ENCODE peak calls at places on chromosome 10, in six cellular contexts. R is pancreas; B is ascending aorta; E is astrocyte; Y is psoas muscle; A is effector memory CD4-positive, alpha-beta T cell. Z is an unnamed sample.

GRCh38 chr10:86931872-86932271 is 25.5 kb downstream of the MMRN2 start:
- DNase-seq in R (no peak), B (no peak), E (no peak), Y (no peak), A (no peak), Z (no peak)

GRCh38 chr10:119136084-119136483 is 29.4 kb downstream of the SFXN4 start:
- DNase-seq in R (peak; percentile 13), B (no peak), E (no peak), Y (no peak), A (no peak), Z (no peak)

GRCh38 chr10:31418481-31418880 is 99.5 kb downstream of the ZEB1 start:
- DNase-seq in R (no peak), B (no peak), E (no peak), Y (no peak), A (no peak), Z (no peak)

GRCh38 chr10:73744690-73744994 is 470 bp downstream of the SEC24C start:
- DNase-seq in R (no peak), B (peak; percentile 78), E (peak; percentile 44), Y (peak; percentile 74), A (no peak), Z (peak; percentile 61)

GRCh38 chr10:12978885-12979284 is 22.6 kb downstream of the CCDC3 start:
- DNase-seq in R (no peak), B (no peak), E (no peak), Y (no peak), A (no peak), Z (no peak)

GRCh38 chr10:26417136-26417535 is 21.0 kb upstream of the APBB1IP start:
- DNase-seq in R (no peak), B (no peak), E (no peak), Y (no peak), A (no peak), Z (no peak)

GRCh38 chr10:114228156-114228555 is 10.9 kb upstream of the VWA2 start:
- DNase-seq in R (no peak), B (no peak), E (no peak), Y (no peak), A (no peak), Z (no peak)

GRCh38 chr10:4255751-4256150 is 470.7 kb upstream of the KLF6 start:
- DNase-seq in R (no peak), B (no peak), E (no peak), Y (no peak), A (no peak), Z (no peak)

GRCh38 chr10:63666836-63667383 is 145.7 kb downstream of the REEP3 start:
- DNase-seq in R (no peak), B (no peak), E (peak; percentile 98), Y (no peak), A (no peak), Z (no peak)

GRCh38 chr10:70317272-70317942 is 33.6 kb upstream of the NPFFR1 start:
- DNase-seq in R (no peak), B (no peak), E (no peak), Y (no peak), A (no peak), Z (no peak)

GRCh38 chr10:71232089-71232998 is 20.0 kb downstream of the UNC5B start:
- DNase-seq in R (peak; percentile 79), B (peak; percentile 88), E (peak; percentile 53), Y (peak; percentile 96), A (no peak), Z (no peak)

GRCh38 chr10:103828107-103828506 is 27.3 kb downstream of the SH3PXD2A start:
- DNase-seq in R (no peak), B (no peak), E (peak; percentile 37), Y (no peak), A (no peak), Z (no peak)

GRCh38 chr10:32141018-32141807 is 85.0 kb upstream of the KIF5B start:
- DNase-seq in R (no peak), B (no peak), E (no peak), Y (no peak), A (no peak), Z (no peak)

GRCh38 chr10:102113956-102114857 is 6.0 kb downstream of the LDB1 start:
- DNase-seq in R (peak; percentile 67), B (no peak), E (no peak), Y (peak; percentile 63), A (no peak), Z (no peak)

GRCh38 chr10:85919358-85920022 is 447.1 kb downstream of the GRID1 start:
- DNase-seq in R (no peak), B (no peak), E (no peak), Y (no peak), A (no peak), Z (peak; percentile 16)

GRCh38 chr10:129956902-129957673 is 7.0 kb downstream of the EBF3 start:
- DNase-seq in R (no peak), B (peak; percentile 18), E (no peak), Y (no peak), A (no peak), Z (no peak)

GRCh38 chr10:129955591-129956284 is 8.3 kb downstream of the EBF3 start:
- DNase-seq in R (no peak), B (peak; percentile 7), E (no peak), Y (no peak), A (no peak), Z (no peak)

GRCh38 chr10:129958118-129958685 is 5.9 kb downstream of the EBF3 start:
- DNase-seq in R (no peak), B (peak; percentile 37), E (no peak), Y (peak; percentile 66), A (no peak), Z (no peak)

GRCh38 chr10:129954916-129955315 is 9.2 kb downstream of the EBF3 start:
- DNase-seq in R (no peak), B (no peak), E (no peak), Y (no peak), A (no peak), Z (no peak)

GRCh38 chr10:129956285-129956649 is 7.8 kb downstream of the EBF3 start:
- DNase-seq in R (no peak), B (peak; percentile 18), E (no peak), Y (no peak), A (no peak), Z (no peak)
- H3K4me3 ChIP-seq in R (no peak overlapping the region), B (no peak overlapping the region), E (no peak overlapping the region), Y (peak overlapping the region; percentile 83), A (no peak overlapping the region), Z (no peak overlapping the region)

DNA sequence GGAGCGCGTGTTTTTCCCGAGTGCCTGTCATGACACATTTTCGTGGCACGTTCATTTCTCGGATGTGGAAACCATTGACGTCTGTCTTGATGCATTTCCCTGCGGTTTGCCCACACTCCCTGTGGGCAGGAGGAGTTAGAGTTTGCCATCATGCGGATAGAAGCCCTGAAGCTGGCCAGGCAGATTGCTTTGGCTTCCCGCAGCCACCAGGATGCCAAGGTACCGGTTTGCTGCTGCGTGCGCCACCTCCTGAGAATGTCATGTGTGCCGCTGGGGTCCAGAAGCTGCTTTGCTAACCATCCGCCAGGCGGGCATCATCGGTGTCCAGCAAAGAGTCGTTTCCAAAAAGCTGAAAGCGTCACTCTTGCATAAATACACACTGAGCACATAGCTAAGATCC is 40.9 kb upstream of the BTBD16 start:
- DNase-seq in R (no peak), B (no peak), E (no peak), Y (peak; percentile 64), A (no peak), Z (no peak)
- H3K36me3 ChIP-seq in R (peaks cover 3% of the 10 kb centered on the region), B (peaks cover 69% of the 10 kb centered on the region), E (peaks cover 29% of the 10 kb centered on the region), Y (peaks cover 70% of the 10 kb centered on the region), A (no peaks in the 10 kb centered on the region), Z (peaks cover 23% of the 10 kb centered on the region)

DNA sequence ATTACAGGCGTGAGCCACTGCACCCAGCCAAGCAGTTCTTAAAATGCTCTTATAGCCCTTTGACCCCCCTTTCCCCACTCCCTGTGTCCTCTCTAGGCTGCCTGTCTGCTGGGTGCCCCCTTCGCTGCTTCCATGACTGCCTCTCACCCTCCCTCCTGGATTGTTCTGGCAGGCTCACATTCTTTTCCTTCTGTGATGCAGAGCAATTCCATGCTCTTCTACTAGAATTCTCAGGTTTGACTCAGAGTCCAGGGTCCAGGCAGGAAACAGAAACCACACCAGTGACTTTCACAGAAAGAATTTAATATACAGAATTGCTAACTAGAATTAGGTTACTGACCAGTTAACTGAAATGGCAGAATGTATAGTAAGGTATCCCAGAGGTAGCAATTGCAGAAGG is 244.8 kb downstream of the BAMBI start:
- DNase-seq in R (no peak), B (no peak), E (peak; percentile 75), Y (no peak), A (no peak), Z (no peak)
- H3K4me3 ChIP-seq in R (no peak overlapping the region), B (no peak overlapping the region), E (no peak overlapping the region), Y (no peak overlapping the region), A (no peak overlapping the region), Z (no peak overlapping the region)

DNA sequence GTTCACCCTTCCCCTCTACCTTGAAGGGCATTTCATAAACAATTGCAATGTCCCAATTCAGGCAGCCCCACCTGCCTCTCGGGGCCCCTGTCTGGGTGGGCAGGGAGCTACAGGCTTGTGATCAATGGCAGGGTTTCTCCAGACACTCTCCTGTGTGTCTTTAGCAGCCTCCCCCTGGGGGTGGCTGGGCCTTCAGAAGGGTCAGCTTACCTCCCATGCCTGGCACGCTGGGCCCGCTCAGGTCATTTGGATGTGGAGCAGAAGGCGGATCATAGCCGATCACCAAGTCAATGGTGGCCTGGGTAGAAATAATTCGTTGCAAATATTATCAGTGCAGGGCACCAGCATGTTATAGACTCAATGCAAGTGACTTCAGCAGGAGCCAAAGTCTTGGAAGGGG is 56.3 kb downstream of the MYOF start:
- DNase-seq in R (no peak), B (peak; percentile 55), E (no peak), Y (no peak), A (no peak), Z (no peak)
- H3K36me3 ChIP-seq in R (no peaks in the 10 kb centered on the region), B (peaks cover 32% of the 10 kb centered on the region), E (peaks cover 50% of the 10 kb centered on the region), Y (no peaks in the 10 kb centered on the region), A (no peaks in the 10 kb centered on the region), Z (peaks cover 14% of the 10 kb centered on the region)

GRCh38 chr10:110774069-110775021 is 97.4 kb upstream of the PDCD4 start:
- DNase-seq in R (no peak), B (no peak), E (peak; percentile 84), Y (no peak), A (no peak), Z (no peak)
- H3K4me3 ChIP-seq in R (no peak overlapping the region), B (no peak overlapping the region), E (no peak overlapping the region), Y (no peak overlapping the region), A (no peak overlapping the region), Z (no peak overlapping the region)

GRCh38 chr10:33320288-33320687 is 14.2 kb downstream of the NRP1 start:
- DNase-seq in R (no peak), B (no peak), E (no peak), Y (no peak), A (no peak), Z (no peak)
- H3K36me3 ChIP-seq in R (no peaks in the 10 kb centered on the region), B (no peaks in the 10 kb centered on the region), E (peaks cover 36% of the 10 kb centered on the region), Y (peaks cover 13% of the 10 kb centered on the region), A (no peaks in the 10 kb centered on the region), Z (no peaks in the 10 kb centered on the region)

GRCh38 chr10:46031648-46032532 is 1.5 kb upstream of the NCOA4 start:
- DNase-seq in R (no peak), B (no peak), E (no peak), Y (no peak), A (no peak), Z (no peak)

GRCh38 chr10:46026106-46026505 is 4.3 kb downstream of the NCOA4 start:
- DNase-seq in R (no peak), B (no peak), E (no peak), Y (no peak), A (no peak), Z (no peak)

GRCh38 chr10:46024948-46025347 is 5.5 kb downstream of the NCOA4 start:
- DNase-seq in R (no peak), B (no peak), E (no peak), Y (no peak), A (no peak), Z (no peak)

GRCh38 chr10:46030091-46030937 is at the start of gene NCOA4:
- DNase-seq in R (peak; percentile 98), B (peak; percentile 98), E (peak; percentile 94), Y (peak; percentile 99), A (peak; percentile 90), Z (peak; percentile 98)

GRCh38 chr10:46028584-46029570 is 1.5 kb downstream of the NCOA4 start:
- DNase-seq in R (no peak), B (no peak), E (peak; percentile 70), Y (no peak), A (no peak), Z (no peak)
- H3K4me3 ChIP-seq in R (peak overlapping the region; percentile 90), B (peak overlapping the region; percentile 70), E (peak overlapping the region; percentile 82), Y (peak overlapping the region; percentile 86), A (peak overlapping the region; percentile 76), Z (no peak overlapping the region)

Z was measured in lung.